ENCODE peak calls at places on chromosome X, in nine cellular contexts. K is endothelial cell of umbilical vein, T is uterus, Y is prostate gland, L is esophagus squamous epithelium, X is transverse colon, W is tibial nerve, U is Peyer's patch, B is IMR-90. Q is an unnamed sample.

GRCh38 chrX:134883134-134883700 is 107.6 kb upstream of the SMIM10 start:
- DNase-seq in K (no peak), T (no peak), Y (no peak), L (no peak), X (no peak), W (no peak), U (no peak), B (no peak), Q (no peak)

GRCh38 chrX:133666256-133666655 is 251.0 kb upstream of the GPC4 start:
- DNase-seq in K (no peak), T (no peak), Y (no peak), L (no peak), X (no peak), W (no peak), U (no peak), B (no peak), Q (no peak)

GRCh38 chrX:134949271-134949670 is 41.5 kb upstream of the SMIM10 start:
- DNase-seq in K (peak), T (no peak), Y (no peak), L (no peak), X (no peak), W (no peak), U (no peak), B (peak), Q (peak)

GRCh38 chrX:72102760-72103159 is 29.0 kb downstream of the RTL5 start:
- DNase-seq in K (peak), T (no peak), Y (no peak), L (no peak), X (no peak), W (no peak), U (no peak), B (no peak), Q (no peak)

GRCh38 chrX:121308276-121308805 is 260.9 kb downstream of the GLUD2 start:
- DNase-seq in K (no peak), T (peak), Y (no peak), L (no peak), X (peak), W (peak), U (no peak), B (no peak), Q (peak)

GRCh38 chrX:24760601-24761000 is 66.9 kb downstream of the POLA1 start:
- DNase-seq in K (no peak), T (no peak), Y (no peak), L (no peak), X (no peak), W (no peak), U (no peak), B (peak), Q (no peak)

GRCh38 chrX:37926700-37927099 is 79.3 kb upstream of the DYNLT3 start:
- DNase-seq in K (peak), T (no peak), Y (no peak), L (no peak), X (no peak), W (peak), U (no peak), B (peak), Q (no peak)

GRCh38 chrX:133005038-133005437 is 46.6 kb upstream of the HS6ST2 start:
- DNase-seq in K (peak), T (no peak), Y (no peak), L (no peak), X (no peak), W (no peak), U (no peak), B (peak), Q (peak)

GRCh38 chrX:1925053-1925481 is 310.2 kb downstream of the ASMT start:
- DNase-seq in K (no peak), T (no peak), Y (no peak), L (no peak), X (no peak), W (no peak), U (no peak), B (no peak), Q (no peak)

GRCh38 chrX:42708222-42708621 is 69.7 kb downstream of the PPP1R2C start:
- DNase-seq in K (peak), T (no peak), Y (no peak), L (no peak), X (no peak), W (no peak), U (no peak), B (no peak), Q (no peak)

GRCh38 chrX:120087289-120088017 is 10.0 kb upstream of the RHOXF2B start:
- DNase-seq in K (no peak), T (no peak), Y (no peak), L (no peak), X (no peak), W (no peak), U (no peak), B (no peak), Q (no peak)

GRCh38 chrX:1593286-1594271 is 2.2 kb downstream of the AKAP17A start:
- DNase-seq in K (no peak), T (no peak), Y (no peak), L (no peak), X (no peak), W (no peak), U (no peak), B (no peak), Q (no peak)

GRCh38 chrX:40262641-40263560 is 165.1 kb upstream of the BCOR start:
- DNase-seq in K (peak), T (peak), Y (no peak), L (no peak), X (no peak), W (no peak), U (no peak), B (peak), Q (peak)

GRCh38 chrX:120022763-120023162 is 54.7 kb downstream of the RHOXF2B start:
- DNase-seq in K (no peak), T (no peak), Y (no peak), L (no peak), X (no peak), W (no peak), U (no peak), B (no peak), Q (no peak)

GRCh38 chrX:30483996-30484395 is 93.6 kb downstream of the TASL start:
- DNase-seq in K (no peak), T (no peak), Y (no peak), L (no peak), X (no peak), W (no peak), U (no peak), B (no peak), Q (no peak)

GRCh38 chrX:154750301-154751120 is at the start of gene GAB3:
- DNase-seq in K (peak), T (peak), Y (no peak), L (no peak), X (peak), W (no peak), U (peak), B (peak), Q (no peak)

GRCh38 chrX:139890991-139891700 is 41.7 kb downstream of the ATP11C start:
- DNase-seq in K (peak), T (no peak), Y (no peak), L (no peak), X (no peak), W (no peak), U (no peak), B (peak), Q (peak)

GRCh38 chrX:71616672-71617529 is 1.4 kb downstream of the CXCR3 start:
- DNase-seq in K (no peak), T (no peak), Y (no peak), L (no peak), X (peak), W (no peak), U (peak), B (no peak), Q (no peak)

GRCh38 chrX:75603833-75604232 is 81.0 kb upstream of the ZDHHC15 start:
- DNase-seq in K (peak), T (no peak), Y (no peak), L (no peak), X (no peak), W (no peak), U (no peak), B (peak), Q (peak)

GRCh38 chrX:11557120-11557519 is 108.6 kb downstream of the ARHGAP6 start:
- DNase-seq in K (no peak), T (no peak), Y (no peak), L (no peak), X (no peak), W (no peak), U (no peak), B (peak), Q (no peak)

GRCh38 chrX:118698516-118699247 is 28.7 kb upstream of the IL13RA1 start:
- DNase-seq in K (peak), T (no peak), Y (no peak), L (no peak), X (no peak), W (no peak), U (no peak), B (peak), Q (no peak)

GRCh38 chrX:50988649-50989048 is 78.1 kb downstream of the BMP15 start:
- DNase-seq in K (peak), T (no peak), Y (peak), L (no peak), X (no peak), W (peak), U (no peak), B (peak), Q (no peak)

GRCh38 chrX:112731793-112732192 is 52.1 kb upstream of the LHFPL1 start:
- DNase-seq in K (no peak), T (no peak), Y (no peak), L (no peak), X (no peak), W (no peak), U (no peak), B (peak), Q (no peak)

GRCh38 chrX:133676344-133677122 is 261.2 kb upstream of the GPC4 start:
- DNase-seq in K (no peak), T (no peak), Y (peak), L (no peak), X (peak), W (no peak), U (peak), B (no peak), Q (no peak)

GRCh38 chrX:152601848-152602616 is 35.7 kb upstream of the GABRQ start:
- DNase-seq in K (no peak), T (no peak), Y (no peak), L (no peak), X (no peak), W (no peak), U (no peak), B (no peak), Q (peak)

GRCh38 chrX:129795584-129795983 is 15.8 kb downstream of the SASH3 start:
- DNase-seq in K (no peak), T (no peak), Y (no peak), L (no peak), X (no peak), W (no peak), U (no peak), B (no peak), Q (no peak)
- TF ChIP-seq POLR2A in K (no peak), T (no peak), Y (no peak), L (no peak), X (no peak), W (no peak), U (no peak), B (no peak), Q (no peak)

GRCh38 chrX:81201692-81202412 is at the start of the genes HMGN5 and SH3BGRL:
- DNase-seq in K (peak), T (peak), Y (peak), L (peak), X (peak), W (peak), U (peak), B (peak), Q (peak)
- TF ChIP-seq POLR2A in K (peak), T (no peak), Y (no peak), L (peak), X (peak), W (no peak), U (peak), B (no peak), Q (peak)

DNA sequence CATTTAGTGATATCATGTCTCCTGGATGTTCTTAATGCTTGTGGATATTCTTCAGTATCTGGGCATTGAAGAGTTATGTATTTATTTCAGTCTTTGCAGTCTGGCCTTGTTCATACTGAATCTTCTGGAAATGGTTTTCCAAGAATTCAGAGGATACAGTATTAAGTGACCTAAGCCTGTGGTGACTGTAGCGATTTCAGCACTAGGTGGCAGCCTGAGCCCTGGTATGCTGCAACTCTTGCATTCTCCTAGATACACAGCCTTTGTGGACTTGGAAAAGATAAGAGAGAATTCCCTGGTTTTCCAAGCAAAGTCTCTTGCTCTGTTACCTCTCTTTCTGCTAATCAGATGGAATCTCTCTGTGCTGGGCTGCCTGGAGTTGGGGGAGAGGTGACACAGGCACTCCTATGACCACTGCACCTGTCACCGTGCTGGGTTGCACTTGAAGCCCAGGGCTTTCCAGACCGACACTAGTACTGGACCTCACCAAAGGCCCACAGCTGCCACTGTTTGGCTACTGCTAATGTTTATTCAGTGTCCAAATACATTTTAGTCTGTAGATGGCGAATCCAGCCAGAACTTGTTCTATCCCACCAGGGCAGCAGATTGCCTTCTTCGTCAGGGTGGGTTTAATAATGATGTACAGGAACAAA is 19.3 kb upstream of the SPIN2A start:
- DNase-seq in K (peak), T (no peak), Y (no peak), L (no peak), X (peak), W (no peak), U (peak), B (peak), Q (no peak)
- TF ChIP-seq POLR2A in K (no peak), T (no peak), Y (no peak), L (no peak), X (no peak), W (no peak), U (no peak), B (no peak), Q (no peak)

GRCh38 chrX:47218920-47219815 is 687 bp downstream of the CDK16 start:
- DNase-seq in K (peak), T (peak), Y (no peak), L (no peak), X (peak), W (no peak), U (peak), B (no peak), Q (no peak)

GRCh38 chrX:47217121-47217851 is 1.2 kb upstream of the CDK16 start:
- DNase-seq in K (no peak), T (no peak), Y (peak), L (no peak), X (no peak), W (no peak), U (no peak), B (peak), Q (no peak)

GRCh38 chrX:47216393-47216925 is 2.0 kb upstream of the CDK16 start:
- DNase-seq in K (no peak), T (no peak), Y (no peak), L (no peak), X (no peak), W (no peak), U (no peak), B (no peak), Q (no peak)

GRCh38 chrX:47217852-47218279 is 615 bp upstream of the CDK16 start:
- DNase-seq in K (peak), T (peak), Y (peak), L (peak), X (peak), W (peak), U (peak), B (peak), Q (peak)

GRCh38 chrX:47218280-47218919 is at the start of gene CDK16:
- DNase-seq in K (peak), T (peak), Y (peak), L (no peak), X (peak), W (peak), U (peak), B (peak), Q (peak)
- TF ChIP-seq POLR2A in K (peak), T (peak), Y (peak), L (peak), X (peak), W (peak), U (peak), B (peak), Q (peak)

Q was measured in H54.